ENCODE peak calls at places on chromosomes 11 and 22, in five cellular contexts. L, R, P, W and Z are unnamed samples.
A peak's percentile ranks its signal among the peaks of the same experiment; 100 is the strongest.

GRCh38 chr11:75270896-75271415 is 30.4 kb downstream of the TPBGL start:
- DNase-seq in P (no peak), W (no peak), L (no peak), R (peak; percentile 23), Z (no peak)

GRCh38 chr11:118341749-118342489 is 586 bp downstream of the CD3D start:
- DNase-seq in L (no peak), P (no peak), W (no peak), R (no peak), Z (no peak)

GRCh38 chr11:66228521-66228920 is 39.9 kb upstream of the RAB1B start:
- DNase-seq in W (no peak), P (no peak), L (peak; percentile 62), R (no peak), Z (no peak)

GRCh38 chr11:116887909-116888556 is 50.6 kb upstream of the APOA1 start:
- DNase-seq in R (no peak), P (no peak), W (peak; percentile 25), L (no peak), Z (no peak)

GRCh38 chr22:39724857-39725256 is 154.3 kb downstream of the CACNA1I start:
- DNase-seq in R (no peak), W (no peak), L (no peak), P (no peak), Z (no peak)

GRCh38 chr11:73273246-73273890 is 1.2 kb downstream of the P2RY6 start:
- DNase-seq in L (no peak), R (no peak), P (no peak), W (no peak), Z (no peak)

GRCh38 chr11:122209619-122210377 is 93.8 kb upstream of the BLID start:
- DNase-seq in P (peak; percentile 76), R (peak; percentile 54), W (no peak), L (peak; percentile 59), Z (peak; percentile 6)

GRCh38 chr22:37626144-37626543 is 13.3 kb upstream of the SH3BP1 start:
- DNase-seq in P (peak; percentile 35), L (peak; percentile 59), W (no peak), R (peak; percentile 92), Z (no peak)

GRCh38 chr11:65112551-65113360 is 1.1 kb downstream of the TM7SF2 start:
- DNase-seq in R (peak; percentile 86), L (no peak), P (peak; percentile 48), W (peak; percentile 54), Z (peak; percentile 38)

GRCh38 chr22:48821346-48822186 is 1006.1 kb downstream of the BRD1 start:
- DNase-seq in L (no peak), W (no peak), R (no peak), P (no peak), Z (no peak)

GRCh38 chr11:70572974-70573260 is 174.6 kb downstream of the CTTN start:
- DNase-seq in R (peak; percentile 27), W (no peak), L (no peak), P (no peak), Z (no peak)

GRCh38 chr11:133887692-133888332 is 42.5 kb upstream of the SPATA19 start:
- DNase-seq in W (no peak), R (no peak), P (no peak), L (no peak), Z (no peak)

GRCh38 chr22:50665738-50666137 is 6.9 kb upstream of the SHANK3 start:
- DNase-seq in R (no peak), P (no peak), W (no peak), L (no peak), Z (no peak)

GRCh38 chr11:97537407-97538150 is 1147.8 kb downstream of the JRKL start:
- DNase-seq in W (no peak), L (no peak), P (no peak), R (no peak), Z (no peak)

GRCh38 chr11:102220728-102221467 is 96.4 kb upstream of the BIRC3 start:
- DNase-seq in L (no peak), W (no peak), R (no peak), P (no peak), Z (no peak)

GRCh38 chr11:64234840-64235379 is 526 bp downstream of the VEGFB start:
- DNase-seq in L (no peak), W (peak; percentile 53), R (peak; percentile 71), P (no peak), Z (no peak)

GRCh38 chr11:114040706-114041211 is 18.8 kb upstream of the ZBTB16 start:
- DNase-seq in R (peak; percentile 73), L (no peak), W (no peak), P (no peak), Z (no peak)

GRCh38 chr11:101870510-101870909 is 44.3 kb upstream of the CEP126 start:
- DNase-seq in W (no peak), R (no peak), L (no peak), P (no peak), Z (no peak)

DNA sequence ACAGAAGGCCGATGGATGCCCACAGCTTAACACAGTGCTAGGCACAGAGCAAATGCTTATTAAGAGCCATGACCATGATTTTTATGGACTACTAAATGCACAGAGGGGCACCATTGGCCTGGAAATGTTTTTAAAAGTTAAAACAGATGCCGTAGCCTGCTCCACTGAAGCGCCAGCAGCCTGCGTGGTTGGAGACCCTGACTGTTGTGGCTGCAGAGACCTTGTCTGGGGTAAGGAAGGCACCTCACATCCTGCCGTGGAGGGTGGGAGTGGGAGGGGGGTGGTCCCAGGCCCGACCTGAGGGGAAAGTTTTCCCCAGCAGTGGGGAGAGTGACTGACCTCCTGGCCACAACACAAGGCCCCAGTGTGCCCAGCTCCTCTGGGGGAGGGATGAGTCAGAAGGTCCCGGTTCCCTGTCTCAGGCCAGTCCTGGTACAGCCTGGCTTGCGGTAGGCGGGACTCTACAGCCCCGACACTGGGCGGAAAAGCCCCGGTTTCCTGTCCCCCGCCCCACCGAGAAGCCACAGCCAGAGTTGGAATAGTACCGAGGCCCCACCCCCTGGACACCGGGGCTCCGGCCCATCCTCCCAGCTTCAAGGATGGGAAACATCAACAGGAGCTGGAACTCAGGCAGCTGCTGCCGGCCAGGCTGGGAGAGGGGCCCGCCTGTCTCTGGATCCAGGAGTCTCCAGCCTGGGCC is 7.0 kb downstream of the CHST1 start:
- DNase-seq in R (peak; percentile 85), P (peak; percentile 80), W (no peak), L (peak; percentile 52), Z (peak; percentile 15)
- H3K27ac ChIP-seq in R (peak overlapping the region; percentile 46), P (peak overlapping the region; percentile 76), W (no peak overlapping the region), L (no peak overlapping the region), Z (peak overlapping the region; percentile 58)

GRCh38 chr11:86115542-86116385 is 46.9 kb upstream of the PICALM start:
- DNase-seq in L (no peak), W (no peak), R (no peak), P (no peak), Z (no peak)
- H3K27ac ChIP-seq in L (no peak overlapping the region), W (peak overlapping the region; percentile 52), R (no peak overlapping the region), P (no peak overlapping the region), Z (no peak overlapping the region)

GRCh38 chr11:67581469-67581868 is 2.1 kb upstream of the GSTP1 start:
- DNase-seq in P (no peak), L (peak; percentile 81), R (no peak), W (no peak), Z (no peak)
- H3K27ac ChIP-seq in P (no peak overlapping the region), L (no peak overlapping the region), R (no peak overlapping the region), W (no peak overlapping the region), Z (no peak overlapping the region)

GRCh38 chr11:115716577-115717214 is 212.5 kb upstream of the CADM1 start:
- DNase-seq in W (no peak), L (no peak), P (no peak), R (no peak), Z (peak; percentile 52)

GRCh38 chr11:115716080-115716479 is 211.9 kb upstream of the CADM1 start:
- DNase-seq in P (no peak), R (no peak), L (no peak), W (no peak), Z (no peak)

GRCh38 chr11:115718945-115719344 is 214.7 kb upstream of the CADM1 start:
- DNase-seq in L (no peak), R (no peak), W (no peak), P (no peak), Z (no peak)

GRCh38 chr11:115715371-115715770 is 211.2 kb upstream of the CADM1 start:
- DNase-seq in W (no peak), P (no peak), L (no peak), R (no peak), Z (no peak)

DNA sequence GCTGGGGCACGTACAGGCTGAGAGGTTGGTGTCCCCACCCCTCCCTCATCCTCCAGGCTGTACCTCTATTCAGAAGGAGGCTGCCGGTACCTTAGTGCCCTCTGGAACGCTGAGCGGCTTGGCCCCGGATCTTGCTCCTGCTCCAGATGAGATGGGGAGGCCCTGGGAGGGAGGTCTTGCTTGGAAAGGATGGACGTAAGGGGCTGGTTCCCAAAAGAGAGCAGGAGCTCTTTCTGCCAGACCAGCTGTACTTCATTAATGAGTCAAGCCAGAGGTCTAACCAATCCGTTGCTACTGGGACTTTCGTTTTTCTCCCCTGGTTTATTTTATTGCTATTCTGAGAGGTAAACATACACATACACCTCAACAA is 213.0 kb upstream of the CADM1 start:
- DNase-seq in P (no peak), L (no peak), W (no peak), R (no peak), Z (no peak)
- H3K27ac ChIP-seq in P (no peak overlapping the region), L (no peak overlapping the region), W (no peak overlapping the region), R (no peak overlapping the region), Z (no peak overlapping the region)

GRCh38 chr22:45226681-45227186 is 14.0 kb downstream of the KIAA0930 start:
- DNase-seq in R (peak; percentile 58), W (no peak), L (no peak), P (peak; percentile 70), Z (peak; percentile 60)
- H3K27ac ChIP-seq in R (no peak overlapping the region), W (no peak overlapping the region), L (no peak overlapping the region), P (peak overlapping the region; percentile 97), Z (peak overlapping the region; percentile 98)

GRCh38 chr11:67432655-67433349 is 4.5 kb downstream of the RPS6KB2 start:
- DNase-seq in R (no peak), L (no peak), P (no peak), W (no peak), Z (no peak)
- H3K27ac ChIP-seq in R (no peak overlapping the region), L (no peak overlapping the region), P (no peak overlapping the region), W (no peak overlapping the region), Z (no peak overlapping the region)

DNA sequence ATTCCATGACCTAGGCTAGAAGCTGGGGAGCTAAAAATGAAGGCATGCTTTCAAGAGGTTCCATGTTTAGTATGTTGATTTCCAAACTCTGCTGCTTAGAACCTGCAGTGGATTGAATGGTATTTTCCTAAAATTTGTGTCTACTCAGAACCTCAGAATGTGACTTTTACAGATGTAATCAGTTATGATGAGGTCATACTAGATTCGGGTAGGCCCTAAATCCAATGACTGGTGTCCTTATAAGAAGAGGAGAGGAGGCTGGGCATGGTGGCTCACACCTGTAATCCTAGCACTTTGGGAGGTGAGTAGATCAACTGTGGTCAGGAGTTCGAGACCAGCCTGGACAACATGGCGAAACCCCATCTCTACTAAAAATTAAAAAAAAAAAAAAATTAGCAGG is 3.5 kb upstream of the FEZ1 start:
- DNase-seq in L (no peak), R (no peak), P (no peak), W (no peak), Z (no peak)
- H3K27ac ChIP-seq in L (no peak overlapping the region), R (no peak overlapping the region), P (no peak overlapping the region), W (no peak overlapping the region), Z (no peak overlapping the region)

GRCh38 chr22:42446151-42446550 is 13.9 kb upstream of the NFAM1 start:
- DNase-seq in R (no peak), L (no peak), W (no peak), P (no peak), Z (no peak)
- H3K27ac ChIP-seq in R (no peak overlapping the region), L (no peak overlapping the region), W (no peak overlapping the region), P (no peak overlapping the region), Z (no peak overlapping the region)